ENCODE peak calls at places on chromosomes 7 and 10, in eight cellular contexts. M is effector memory CD4-positive, alpha-beta T cell; C is suprapubic skin; N is CD4-positive, CD25-positive, alpha-beta regulatory T cell; K is lower lobe of right lung; F is H1; X is naive thymus-derived CD4-positive, alpha-beta T cell; O is CD8-positive, alpha-beta T cell. H is an unnamed sample. For H3K4me1 and H3K36me3, the result is how much of the 10 kb centered on the place peaks cover.

GRCh38 chr10:86300399-86300925 is 66.1 kb downstream of the GRID1 start:
- DNase-seq in X (no peak), C (peak), N (no peak), F (no peak), K (no peak), M (no peak), O (no peak), H (no peak)

GRCh38 chr10:116607336-116607735 is 13.4 kb upstream of the PNLIPRP2 start:
- DNase-seq in K (no peak), M (no peak), C (no peak), F (no peak), N (no peak), O (no peak), X (no peak), H (no peak)

GRCh38 chr10:44949127-44949802 is 10.3 kb upstream of the RASSF4 start:
- DNase-seq in F (no peak), N (no peak), X (no peak), M (no peak), K (no peak), O (no peak), C (no peak), H (no peak)

GRCh38 chr10:87761892-87762291 is 56.1 kb downstream of the ATAD1 start:
- DNase-seq in M (no peak), N (peak), O (no peak), X (no peak), C (no peak), F (no peak), K (no peak), H (no peak)

GRCh38 chr10:118259288-118259906 is 82.7 kb downstream of the FAM204A start:
- DNase-seq in K (no peak), C (no peak), M (no peak), F (no peak), O (no peak), X (no peak), N (peak), H (no peak)

GRCh38 chr7:122135275-122135674 is 8.8 kb downstream of the AASS start:
- DNase-seq in O (no peak), M (no peak), X (no peak), C (no peak), N (no peak), F (no peak), K (no peak), H (no peak)

GRCh38 chr10:119209050-119209735 is 1.8 kb downstream of the GRK5 start:
- DNase-seq in X (peak), C (peak), O (peak), M (peak), F (no peak), K (peak), N (peak), H (peak)

GRCh38 chr10:16891375-16892313 is 74.4 kb upstream of the RSU1 start:
- DNase-seq in C (peak), K (peak), O (peak), M (peak), N (peak), X (no peak), F (peak), H (peak)

GRCh38 chr10:65861249-65861648 is 1064.6 kb upstream of the LRRTM3 start:
- DNase-seq in K (no peak), F (no peak), X (no peak), C (no peak), M (no peak), N (no peak), O (no peak), H (no peak)

GRCh38 chr7:131190146-131190545 is 137.5 kb upstream of the MKLN1 start:
- DNase-seq in C (no peak), M (no peak), X (no peak), O (no peak), K (no peak), F (peak), N (no peak), H (no peak)

GRCh38 chr7:150428671-150429451 is 21.6 kb upstream of the GIMAP8 start:
- DNase-seq in F (no peak), K (no peak), M (no peak), X (no peak), N (no peak), C (peak), O (no peak), H (no peak)

GRCh38 chr10:124283215-124284046 is 135.3 kb downstream of the OAT start:
- DNase-seq in K (no peak), X (no peak), N (no peak), C (no peak), M (no peak), F (no peak), O (no peak), H (no peak)

GRCh38 chr7:53947670-53948226 is 594.4 kb upstream of the VSTM2A start:
- DNase-seq in N (no peak), F (no peak), K (no peak), M (no peak), X (no peak), O (no peak), C (no peak), H (no peak)

GRCh38 chr10:86130737-86131475 is 235.7 kb downstream of the GRID1 start:
- DNase-seq in M (no peak), N (no peak), X (no peak), C (no peak), K (no peak), F (no peak), O (no peak), H (no peak)

GRCh38 chr7:83413425-83413824 is 235.5 kb downstream of the SEMA3E start:
- DNase-seq in K (no peak), N (no peak), C (no peak), X (no peak), O (no peak), F (no peak), M (no peak), H (no peak)

GRCh38 chr7:157461805-157462771 is 125.3 kb downstream of the DNAJB6 start:
- DNase-seq in X (no peak), M (no peak), N (no peak), K (no peak), F (no peak), C (peak), O (no peak), H (no peak)

GRCh38 chr10:78973901-78974408 is 94.8 kb upstream of the ZMIZ1 start:
- DNase-seq in M (peak), F (peak), O (peak), N (peak), K (peak), C (peak), X (peak), H (peak)

GRCh38 chr7:103989200-103989784 is at the start of gene RELN:
- DNase-seq in N (peak), F (no peak), M (no peak), C (no peak), O (no peak), K (no peak), X (no peak), H (no peak)

GRCh38 chr10:52442576-52442975 is 128.5 kb downstream of the DKK1 start:
- DNase-seq in X (no peak), C (no peak), N (no peak), O (no peak), K (no peak), F (no peak), M (no peak), H (no peak)

GRCh38 chr7:50492770-50493519 is 42.8 kb upstream of the FIGNL1 start:
- DNase-seq in O (no peak), M (no peak), F (no peak), C (no peak), N (no peak), X (no peak), K (no peak), H (no peak)

GRCh38 chr10:104274762-104275721 is 6.1 kb downstream of the GSTO2 start:
- DNase-seq in O (peak), F (peak), K (peak), N (peak), X (no peak), C (no peak), M (no peak), H (peak)

GRCh38 chr10:60905580-60905979 is 38.4 kb downstream of the RHOBTB1 start:
- DNase-seq in F (no peak), O (no peak), K (peak), X (no peak), M (no peak), C (no peak), N (no peak), H (no peak)

GRCh38 chr10:34698979-34699378 is 116.1 kb downstream of the PARD3 start:
- DNase-seq in C (no peak), X (no peak), N (no peak), O (no peak), K (no peak), M (no peak), F (no peak), H (no peak)

GRCh38 chr10:11018426-11018818 is 750 bp downstream of the CELF2 start:
- DNase-seq in K (peak), X (no peak), N (no peak), F (no peak), M (no peak), C (no peak), O (no peak), H (peak)

GRCh38 chr7:2420216-2420933 is 17.0 kb downstream of the CHST12 start:
- DNase-seq in C (no peak), K (no peak), X (no peak), O (no peak), M (no peak), N (no peak), F (no peak), H (no peak)

GRCh38 chr10:16545126-16545736 is 23.6 kb upstream of the C1QL3 start:
- DNase-seq in N (peak), F (no peak), O (no peak), C (no peak), X (no peak), K (no peak), M (no peak), H (no peak)

GRCh38 chr10:69855346-69856163 is 53.8 kb downstream of the COL13A1 start:
- DNase-seq in K (no peak), N (no peak), F (no peak), X (no peak), C (no peak), O (no peak), M (no peak), H (no peak)

GRCh38 chr7:43700646-43701501 is 28.4 kb downstream of the COA1 start:
- DNase-seq in M (no peak), F (no peak), C (no peak), N (no peak), O (no peak), X (no peak), K (no peak), H (no peak)

GRCh38 chr10:29794776-29795635 is 160.2 kb upstream of the SVIL start:
- DNase-seq in X (no peak), M (no peak), O (no peak), K (no peak), F (no peak), C (peak), N (no peak), H (no peak)

GRCh38 chr10:3825862-3826351 is 40.9 kb upstream of the KLF6 start:
- DNase-seq in F (no peak), C (no peak), N (no peak), X (no peak), O (no peak), K (no peak), M (no peak), H (no peak)

GRCh38 chr7:156725982-156726381 is 85.4 kb downstream of the RNF32 start:
- DNase-seq in C (no peak), X (no peak), O (no peak), M (no peak), K (no peak), N (no peak), F (no peak), H (no peak)

GRCh38 chr10:29956335-29956924 is 103.0 kb downstream of the JCAD start:
- DNase-seq in N (no peak), K (no peak), X (no peak), O (no peak), C (no peak), M (no peak), F (no peak), H (no peak)

GRCh38 chr7:155466142-155466813 is 8.3 kb downstream of the EN2 start:
- DNase-seq in M (no peak), N (no peak), F (no peak), C (no peak), K (no peak), O (no peak), X (no peak), H (no peak)
- H3K4me3 ChIP-seq in M (no peak), N (no peak), F (no peak), C (peak), K (no peak), O (no peak), X (no peak), H (no peak)

GRCh38 chr10:49768329-49768728 is 6.2 kb upstream of the OGDHL start:
- DNase-seq in X (no peak), O (no peak), F (no peak), M (no peak), K (no peak), C (no peak), N (no peak), H (no peak)
- H3K4me1 ChIP-seq in X (under half), O (under half), F (under half), M (under half), K (under half), C (under half), N (under half), H (under half)

DNA sequence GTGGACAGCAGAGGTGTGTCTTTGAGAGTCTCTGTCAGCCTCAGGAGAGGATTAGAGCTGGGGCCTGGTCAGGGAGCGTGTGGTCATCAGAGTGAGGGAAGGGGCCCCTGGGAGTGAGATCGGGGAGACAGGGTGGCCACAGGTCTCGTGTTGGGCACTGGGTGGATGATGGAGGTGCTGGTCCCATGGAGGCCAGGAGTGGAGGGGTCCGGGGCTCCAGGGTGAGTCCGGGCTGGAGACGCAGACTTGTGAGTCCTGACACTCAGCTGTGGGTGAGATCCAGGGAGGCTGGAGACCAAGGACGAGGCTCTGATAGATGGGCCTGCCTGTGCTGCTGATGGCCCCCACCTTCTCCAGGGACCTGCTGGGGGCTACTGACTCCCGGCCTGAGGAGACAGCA is 88.6 kb downstream of the DYNC2I1 start:
- DNase-seq in F (no peak), O (no peak), C (no peak), N (no peak), K (no peak), X (no peak), M (no peak), H (no peak)
- H3K36me3 ChIP-seq in F (under half), O (under half), C (half or more), N (under half), K (half or more), X (under half), M (under half), H (under half)

GRCh38 chr10:92241501-92241900 is 49.4 kb downstream of the CPEB3 start:
- DNase-seq in K (no peak), N (no peak), F (no peak), X (no peak), C (no peak), O (no peak), M (no peak), H (no peak)
- H3K4me3 ChIP-seq in K (peak), N (peak), F (peak), X (peak), C (peak), O (no peak), M (no peak), H (no peak)

GRCh38 chr7:30865077-30865476 is 46.6 kb upstream of the AQP1 start:
- DNase-seq in C (no peak), K (no peak), N (no peak), O (no peak), M (no peak), F (no peak), X (no peak), H (no peak)

GRCh38 chr7:30867483-30867882 is 44.2 kb upstream of the AQP1 start:
- DNase-seq in F (no peak), N (no peak), O (no peak), K (no peak), X (no peak), C (no peak), M (no peak), H (no peak)

GRCh38 chr7:30865821-30866220 is 45.8 kb upstream of the AQP1 start:
- DNase-seq in F (no peak), C (no peak), X (no peak), M (no peak), N (no peak), O (no peak), K (no peak), H (no peak)

GRCh38 chr7:30864146-30864545 is 47.5 kb upstream of the AQP1 start:
- DNase-seq in X (no peak), F (no peak), M (no peak), O (no peak), K (no peak), C (no peak), N (no peak), H (no peak)

DNA sequence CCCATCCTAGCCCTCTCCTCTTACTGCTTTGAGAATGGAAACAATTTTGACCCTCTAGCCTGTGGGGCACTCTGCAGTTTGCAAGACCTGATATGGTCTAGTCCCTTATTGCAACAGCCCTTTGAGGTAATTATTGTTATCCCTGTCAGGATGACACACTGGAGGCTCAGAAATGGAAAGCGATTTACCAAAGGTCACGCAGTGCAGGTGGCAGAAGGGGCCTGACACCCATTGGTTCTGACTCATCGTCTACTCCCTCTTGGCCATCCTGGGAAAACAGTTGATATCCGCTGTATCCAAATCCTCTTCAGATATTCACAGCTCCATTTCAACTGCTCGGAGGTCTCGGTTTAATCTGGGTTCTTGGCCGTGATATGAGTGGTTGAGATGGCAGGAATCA is 44.7 kb upstream of the AQP1 start:
- DNase-seq in M (no peak), X (no peak), K (no peak), N (no peak), C (no peak), O (no peak), F (no peak), H (no peak)
- H3K4me1 ChIP-seq in M (under half), X (under half), K (under half), N (under half), C (under half), O (under half), F (under half), H (under half)

DNA sequence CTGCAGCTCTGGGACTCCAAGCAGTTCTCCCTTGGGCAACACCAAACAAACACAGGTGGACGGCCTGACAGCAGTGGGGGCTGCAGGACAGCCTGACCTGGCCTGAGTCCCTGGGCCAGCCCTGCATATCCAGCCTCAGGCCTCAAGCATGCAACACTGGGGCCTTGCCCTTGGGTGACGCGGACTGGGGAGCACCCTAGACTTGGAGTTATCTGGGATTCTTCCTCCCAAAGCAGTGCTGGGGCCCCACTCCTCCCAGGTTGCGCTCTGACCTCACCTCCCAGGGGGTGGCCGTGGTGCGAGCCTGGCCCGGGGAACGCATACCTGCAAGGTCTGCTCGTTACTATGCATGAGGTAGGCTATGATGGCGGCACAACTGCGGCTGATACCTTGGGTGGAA is 6.2 kb upstream of the TMEM120A start:
- DNase-seq in X (no peak), N (no peak), K (peak), F (no peak), C (no peak), O (no peak), M (no peak), H (no peak)
- H3K36me3 ChIP-seq in X (under half), N (under half), K (under half), F (under half), C (under half), O (under half), M (under half), H (under half)

DNA sequence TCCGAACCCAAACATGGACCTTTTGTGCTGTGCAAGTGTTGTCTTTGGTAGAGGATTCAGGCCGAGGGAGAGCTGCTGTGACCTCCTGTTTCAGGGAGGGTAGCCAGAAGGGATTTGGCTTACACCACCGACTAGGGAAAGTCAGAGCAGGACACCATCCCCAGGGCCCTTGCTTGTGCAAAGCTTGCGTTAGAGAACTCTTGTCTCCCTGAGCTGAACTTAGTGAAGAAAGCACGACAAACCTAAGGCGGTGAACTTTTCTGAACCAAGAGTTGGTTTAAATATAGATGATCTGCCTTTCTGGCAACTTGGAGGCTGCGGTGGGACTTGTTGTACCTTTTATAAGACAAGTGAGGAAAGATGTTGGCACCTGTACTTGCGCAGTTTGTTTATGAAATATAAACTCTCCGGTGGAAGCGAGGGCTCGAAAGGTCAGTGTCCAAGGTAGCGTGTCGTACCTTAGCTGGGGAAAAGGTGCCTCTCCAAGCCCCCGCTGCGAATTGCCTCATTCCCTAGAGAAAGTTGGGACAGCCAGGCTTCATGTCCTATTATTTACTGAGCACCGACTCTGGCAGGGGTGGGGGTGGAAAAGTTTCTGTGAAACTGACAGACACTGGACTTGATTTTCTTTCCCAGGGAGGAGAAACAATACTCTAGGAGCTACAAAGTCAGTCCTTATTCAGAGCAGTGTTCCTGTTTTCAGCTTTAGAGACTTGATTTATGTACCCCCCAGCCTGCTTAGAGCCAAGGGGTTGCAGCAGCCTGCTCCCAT is 31.6 kb downstream of the WBP1L start:
- DNase-seq in C (no peak), F (no peak), N (no peak), K (no peak), X (no peak), O (no peak), M (no peak), H (no peak)
- H3K4me3 ChIP-seq in C (peak), F (no peak), N (no peak), K (peak), X (no peak), O (no peak), M (no peak), H (no peak)

GRCh38 chr7:22208806-22209205 is 148.1 kb downstream of the RAPGEF5 start:
- DNase-seq in O (no peak), X (no peak), F (no peak), M (no peak), C (no peak), K (no peak), N (no peak), H (no peak)

GRCh38 chr7:22205631-22206030 is 151.3 kb downstream of the RAPGEF5 start:
- DNase-seq in C (no peak), X (no peak), K (no peak), M (no peak), F (no peak), N (no peak), O (no peak), H (no peak)

GRCh38 chr7:22207724-22208225 is 149.2 kb downstream of the RAPGEF5 start:
- DNase-seq in K (no peak), M (no peak), N (no peak), C (no peak), O (no peak), X (no peak), F (no peak), H (no peak)

GRCh38 chr7:22214000-22214399 is 143.0 kb downstream of the RAPGEF5 start:
- DNase-seq in O (no peak), C (no peak), F (no peak), X (no peak), K (no peak), N (no peak), M (no peak), H (no peak)

GRCh38 chr7:22210355-22210754 is 146.6 kb downstream of the RAPGEF5 start:
- DNase-seq in C (no peak), O (no peak), N (no peak), K (no peak), X (no peak), F (no peak), M (no peak), H (no peak)
- H3K4me1 ChIP-seq in C (under half), O (under half), N (under half), K (under half), X (under half), F (under half), M (under half), H (under half)

H was measured in mucosa of descending colon.